ENCODE peak calls at places on chromosomes 2 and 18, in six cellular contexts. F, A, S, C, Y and D are unnamed samples.

GRCh38 chr2:23520256-23520655 is 135.3 kb downstream of the KLHL29 start:
- DNase-seq in F (no peak), A (no peak), S (no peak), C (no peak), Y (no peak), D (no peak)

GRCh38 chr2:109402980-109403840 is 210.6 kb downstream of the SEPTIN10 start:
- DNase-seq in F (no peak), A (no peak), S (no peak), C (no peak), Y (no peak), D (no peak)

GRCh38 chr2:71597749-71598148 is 144.4 kb downstream of the DYSF start:
- DNase-seq in F (no peak), A (no peak), S (no peak), C (no peak), Y (no peak), D (no peak)

GRCh38 chr2:116952254-116952653 is 862.2 kb upstream of the DDX18 start:
- DNase-seq in F (no peak), A (no peak), S (no peak), C (no peak), Y (no peak), D (no peak)

GRCh38 chr2:115194623-115195022 is 752.2 kb downstream of the DPP10 start:
- DNase-seq in F (no peak), A (no peak), S (no peak), C (no peak), Y (no peak), D (no peak)

GRCh38 chr2:223696719-223697118 is 94.6 kb upstream of the SCG2 start:
- DNase-seq in F (peak), A (no peak), S (peak), C (peak), Y (no peak), D (no peak)

GRCh38 chr2:217568289-217568985 is 434.4 kb downstream of the TNS1 start:
- DNase-seq in F (no peak), A (no peak), S (peak), C (no peak), Y (no peak), D (no peak)

GRCh38 chr2:155377178-155377780 is 678.8 kb downstream of the KCNJ3 start:
- DNase-seq in F (peak), A (no peak), S (peak), C (peak), Y (no peak), D (no peak)

GRCh38 chr18:76412010-76412817 is 82.8 kb downstream of the ZNF516 start:
- DNase-seq in F (no peak), A (no peak), S (no peak), C (no peak), Y (no peak), D (no peak)